ENCODE peak calls at places on chromosomes 13 and 19, in seven cellular contexts. P, G, S, B, E, I and V are unnamed samples.

GRCh38 chr19:13463296-13463695 is 43.0 kb downstream of the CACNA1A start:
- DNase-seq in P (no peak), G (peak; percentile 76), S (no peak), B (no peak), E (peak; percentile 46), I (no peak), V (no peak)

GRCh38 chr13:76644906-76645305 is 241.3 kb downstream of the KCTD12 start:
- DNase-seq in P (no peak), G (no peak), S (no peak), B (no peak), E (no peak), I (peak; percentile 68), V (no peak)

GRCh38 chr13:80400834-80401450 is 60.0 kb upstream of the SPRY2 start:
- DNase-seq in P (no peak), G (no peak), S (no peak), B (no peak), E (no peak), I (no peak), V (no peak)

GRCh38 chr19:3146677-3147100 is 10.9 kb downstream of the GNA15 start:
- DNase-seq in P (peak; percentile 30), G (peak; percentile 58), S (no peak), B (no peak), E (peak; percentile 70), I (no peak), V (no peak)

GRCh38 chr13:63351081-63351480 is 1935.4 kb upstream of the PCDH20 start:
- DNase-seq in P (no peak), G (no peak), S (no peak), B (no peak), E (no peak), I (no peak), V (no peak)

GRCh38 chr13:59360108-59360507 is 803.6 kb downstream of the DIAPH3 start:
- DNase-seq in P (no peak), G (peak; percentile 13), S (no peak), B (no peak), E (no peak), I (peak; percentile 72), V (no peak)

GRCh38 chr19:38142176-38143035 is 81.6 kb downstream of the DPF1 start:
- DNase-seq in P (peak; percentile 15), G (peak; percentile 92), S (no peak), B (no peak), E (peak; percentile 85), I (no peak), V (peak; percentile 34)

GRCh38 chr19:56946164-56946563 is 105.6 kb upstream of the PEG3 start:
- DNase-seq in P (no peak), G (no peak), S (no peak), B (no peak), E (no peak), I (no peak), V (no peak)

GRCh38 chr13:44713793-44714469 is 137.8 kb upstream of the TSC22D1 start:
- DNase-seq in P (no peak), G (no peak), S (no peak), B (peak; percentile 79), E (no peak), I (no peak), V (no peak)

GRCh38 chr19:49786432-49786831 is 19.6 kb downstream of the AP2A1 start:
- DNase-seq in P (no peak), G (no peak), S (no peak), B (no peak), E (peak; percentile 37), I (no peak), V (no peak)

GRCh38 chr13:40777166-40777956 is 6.4 kb upstream of the MRPS31 start:
- DNase-seq in P (peak; percentile 43), G (peak; percentile 88), S (no peak), B (peak; percentile 65), E (peak; percentile 59), I (no peak), V (no peak)

GRCh38 chr19:34259367-34259865 is 5.1 kb downstream of the GARRE1 start:
- DNase-seq in P (no peak), G (no peak), S (no peak), B (no peak), E (no peak), I (no peak), V (no peak)

GRCh38 chr19:2800506-2800905 is 15.2 kb downstream of the THOP1 start:
- DNase-seq in P (no peak), G (no peak), S (no peak), B (no peak), E (no peak), I (no peak), V (no peak)

GRCh38 chr19:49801966-49802661 is 11.0 kb downstream of the FUZ start:
- DNase-seq in P (peak; percentile 76), G (peak; percentile 93), S (peak; percentile 89), B (no peak), E (peak; percentile 75), I (peak; percentile 98), V (peak; percentile 69)

GRCh38 chr19:33284756-33285155 is 17.6 kb downstream of the CEBPA start:
- DNase-seq in P (no peak), G (no peak), S (no peak), B (no peak), E (no peak), I (no peak), V (no peak)

GRCh38 chr13:39209731-39210633 is 171.7 kb downstream of the NHLRC3 start:
- DNase-seq in P (no peak), G (no peak), S (no peak), B (no peak), E (no peak), I (no peak), V (no peak)

GRCh38 chr13:24271611-24272451 is 37.5 kb upstream of the C1QTNF9 start:
- DNase-seq in P (peak; percentile 72), G (no peak), S (no peak), B (no peak), E (no peak), I (peak; percentile 84), V (peak; percentile 70)
- TF ChIP-seq POLR2AphosphoS5 in P (peak; percentile 28), G (no peak), S (peak; percentile 61), B (no peak), E (no peak), I (peak; percentile 63), V (no peak)

GRCh38 chr13:41916173-41916954 is 44.5 kb downstream of the VWA8 start:
- DNase-seq in P (no peak), G (no peak), S (no peak), B (no peak), E (peak; percentile 18), I (no peak), V (no peak)
- H3K27ac ChIP-seq in P (peak overlapping the region; percentile 22), G (no peak overlapping the region), S (no peak overlapping the region), B (no peak overlapping the region), E (peak overlapping the region; percentile 35), I (peak overlapping the region; percentile 68), V (no peak overlapping the region)

GRCh38 chr19:58572026-58572817 is 913 bp downstream of the MZF1 start:
- DNase-seq in P (no peak), G (no peak), S (no peak), B (no peak), E (no peak), I (peak; percentile 62), V (no peak)
- TF ChIP-seq POLR2AphosphoS5 in P (no peak), G (no peak), S (no peak), B (peak; percentile 68), E (no peak), I (no peak), V (peak; percentile 63)

GRCh38 chr13:111210945-111211469 is 95.9 kb downstream of the ARHGEF7 start:
- DNase-seq in P (no peak), G (no peak), S (no peak), B (no peak), E (no peak), I (no peak), V (no peak)
- H3K27ac ChIP-seq in P (peak overlapping the region; percentile 48), G (peak overlapping the region; percentile 81), S (no peak overlapping the region), B (no peak overlapping the region), E (no peak overlapping the region), I (peak overlapping the region; percentile 54), V (peak overlapping the region; percentile 35)

GRCh38 chr19:46036745-46037126 is 4.1 kb downstream of the IGFL4 start:
- DNase-seq in P (no peak), G (no peak), S (no peak), B (no peak), E (no peak), I (no peak), V (no peak)

GRCh38 chr19:46040952-46041500 is at the start of gene IGFL4:
- DNase-seq in P (no peak), G (no peak), S (no peak), B (no peak), E (no peak), I (no peak), V (no peak)

GRCh38 chr19:46040125-46040524 is 677 bp downstream of the IGFL4 start:
- DNase-seq in P (no peak), G (no peak), S (no peak), B (no peak), E (no peak), I (no peak), V (no peak)

GRCh38 chr19:46043519-46043918 is 2.7 kb upstream of the IGFL4 start:
- DNase-seq in P (no peak), G (no peak), S (no peak), B (no peak), E (no peak), I (no peak), V (no peak)

GRCh38 chr19:46042252-46042883 is 1.6 kb upstream of the IGFL4 start:
- DNase-seq in P (no peak), G (no peak), S (no peak), B (no peak), E (no peak), I (no peak), V (no peak)
- TF ChIP-seq POLR2AphosphoS5 in P (no peak), G (no peak), S (no peak), B (no peak), E (no peak), I (no peak), V (no peak)

GRCh38 chr19:39173502-39173991 is 23.2 kb upstream of the NCCRP1 start:
- DNase-seq in P (no peak), G (no peak), S (no peak), B (no peak), E (no peak), I (no peak), V (no peak)

GRCh38 chr19:39174558-39175544 is 21.9 kb upstream of the NCCRP1 start:
- DNase-seq in P (no peak), G (no peak), S (no peak), B (no peak), E (no peak), I (no peak), V (no peak)

GRCh38 chr19:39174142-39174541 is 22.6 kb upstream of the NCCRP1 start:
- DNase-seq in P (no peak), G (no peak), S (no peak), B (no peak), E (no peak), I (no peak), V (no peak)

GRCh38 chr19:39177110-39177699 is 19.6 kb upstream of the NCCRP1 start:
- DNase-seq in P (no peak), G (no peak), S (no peak), B (no peak), E (no peak), I (no peak), V (no peak)

DNA sequence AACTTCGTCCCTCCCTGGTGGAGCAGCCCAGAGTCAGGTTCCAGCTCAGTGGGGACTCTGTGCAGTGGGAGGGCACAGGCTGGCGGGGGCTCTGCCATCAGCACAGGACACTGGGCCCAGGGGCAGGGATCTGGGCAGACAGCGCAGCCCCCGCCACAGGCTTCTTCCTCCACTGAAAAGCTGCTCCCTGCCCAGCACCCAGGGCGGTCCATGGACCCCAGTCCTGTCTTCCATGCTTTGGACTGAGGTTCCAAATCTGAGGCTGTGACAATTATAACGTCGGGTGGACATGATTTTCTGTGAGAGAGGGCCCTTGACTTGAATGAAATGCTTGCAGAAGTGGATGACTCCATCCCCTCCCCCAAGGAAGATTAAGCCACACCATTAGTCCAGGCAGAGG is 21.2 kb upstream of the NCCRP1 start:
- DNase-seq in P (no peak), G (no peak), S (no peak), B (no peak), E (no peak), I (no peak), V (no peak)
- H3K27ac ChIP-seq in P (no peak overlapping the region), G (no peak overlapping the region), S (no peak overlapping the region), B (no peak overlapping the region), E (no peak overlapping the region), I (no peak overlapping the region), V (no peak overlapping the region)